ENCODE peak calls at places on chromosomes 11 and 22, in four cellular contexts. Q is neuronal stem cell, P is heart left ventricle, G is heart right ventricle. V is an unnamed sample.
A peak's percentile ranks its signal among the peaks of the same experiment; 100 is the strongest.

GRCh38 chr11:134731562-134731961 is 319.5 kb upstream of the B3GAT1 start:
- DNase-seq in Q (peak; percentile 59), P (no peak), G (no peak), V (peak; percentile 81)

GRCh38 chr22:48379371-48379770 is 1448.3 kb downstream of the BRD1 start:
- DNase-seq in Q (no peak), P (no peak), G (no peak), V (no peak)

GRCh38 chr22:39994566-39995345 is at the start of gene FAM83F:
- DNase-seq in Q (no peak), P (no peak), G (peak; percentile 25), V (no peak)

GRCh38 chr11:92082652-92083051 is 142.0 kb upstream of the FAT3 start:
- DNase-seq in Q (no peak), P (no peak), G (no peak), V (no peak)

GRCh38 chr11:132111781-132112380 is 741.5 kb downstream of the NTM start:
- DNase-seq in Q (no peak), P (no peak), G (no peak), V (no peak)

GRCh38 chr11:60946601-60947265 is 5.2 kb downstream of the SLC15A3 start:
- DNase-seq in Q (no peak), P (no peak), G (no peak), V (no peak)

GRCh38 chr11:76212086-76213035 is 6.1 kb upstream of the WNT11 start:
- DNase-seq in Q (no peak), P (no peak), G (peak; percentile 7), V (no peak)

GRCh38 chr22:50296658-50297490 is 10.6 kb downstream of the PLXNB2 start:
- DNase-seq in Q (no peak), P (no peak), G (no peak), V (no peak)

GRCh38 chr22:47695176-47695575 is 932.7 kb downstream of the TBC1D22A start:
- DNase-seq in Q (no peak), P (no peak), G (no peak), V (no peak)

GRCh38 chr11:43557553-43558031 is 122.9 kb upstream of the HSD17B12 start:
- DNase-seq in Q (peak; percentile 72), P (no peak), G (no peak), V (no peak)

GRCh38 chr11:7654094-7654742 is 19.1 kb downstream of the CYB5R2 start:
- DNase-seq in Q (no peak), P (no peak), G (no peak), V (no peak)

GRCh38 chr11:69320756-69321741 is 27.1 kb downstream of the MYEOV start:
- DNase-seq in Q (no peak), P (no peak), G (no peak), V (no peak)

GRCh38 chr11:16856022-16856471 is 117.6 kb downstream of the C11orf58 start:
- DNase-seq in Q (no peak), P (peak; percentile 76), G (no peak), V (no peak)

GRCh38 chr11:72741429-72741833 is 10.8 kb downstream of the ARAP1 start:
- DNase-seq in Q (no peak), P (no peak), G (no peak), V (no peak)

GRCh38 chr11:72738199-72739141 is 13.7 kb downstream of the ARAP1 start:
- DNase-seq in Q (no peak), P (peak; percentile 51), G (no peak), V (no peak)

GRCh38 chr11:72739240-72740059 is 12.8 kb downstream of the ARAP1 start:
- DNase-seq in Q (no peak), P (peak; percentile 30), G (no peak), V (no peak)

GRCh38 chr11:72740562-72741428 is 11.4 kb downstream of the ARAP1 start:
- DNase-seq in Q (no peak), P (peak; percentile 20), G (no peak), V (no peak)

GRCh38 chr11:72740060-72740424 is 12.2 kb downstream of the ARAP1 start:
- DNase-seq in Q (no peak), P (peak; percentile 6), G (no peak), V (no peak)
- H3K4me1 ChIP-seq in Q (peaks cover 14% of the 10 kb centered on the region), P (no peaks in the 10 kb centered on the region), G (peaks cover 35% of the 10 kb centered on the region), V (peaks cover 26% of the 10 kb centered on the region)

DNA sequence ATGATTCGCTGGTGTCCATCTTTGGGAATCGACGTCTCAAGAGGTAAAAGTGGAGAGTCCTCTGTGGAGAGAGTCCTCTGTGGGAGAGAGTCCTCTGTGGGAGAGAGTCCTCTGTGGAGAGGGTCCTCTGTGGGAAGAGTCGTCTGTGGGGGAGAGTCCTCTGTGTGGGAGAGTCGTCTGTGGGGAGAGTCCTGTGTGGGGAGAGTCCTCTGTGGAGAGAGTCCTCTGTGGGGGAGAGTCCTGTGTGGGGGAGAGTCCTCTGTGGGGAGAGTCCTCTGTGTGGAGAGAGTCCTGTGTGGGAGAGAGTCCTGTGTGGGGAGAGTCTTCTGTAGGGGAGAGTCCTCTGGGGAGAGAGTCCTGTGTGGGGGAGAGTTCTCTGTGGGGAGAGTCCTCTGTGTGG is 3.1 kb downstream of the PRDX5 start:
- DNase-seq in Q (no peak), P (no peak), G (no peak), V (no peak)
- H3K4me1 ChIP-seq in Q (peaks cover 15% of the 10 kb centered on the region), P (no peaks in the 10 kb centered on the region), G (peaks cover 25% of the 10 kb centered on the region), V (peaks cover 38% of the 10 kb centered on the region)

GRCh38 chr11:35088226-35088625 is 50.7 kb upstream of the CD44 start:
- DNase-seq in Q (no peak), P (no peak), G (no peak), V (no peak)
- H3K4me1 ChIP-seq in Q (peaks cover 19% of the 10 kb centered on the region), P (no peaks in the 10 kb centered on the region), G (peaks cover 26% of the 10 kb centered on the region), V (no peaks in the 10 kb centered on the region)

GRCh38 chr11:70889411-70889810 is 363.0 kb downstream of the SHANK2 start:
- DNase-seq in Q (no peak), P (no peak), G (no peak), V (no peak)
- H3K4me1 ChIP-seq in Q (peaks cover 25% of the 10 kb centered on the region), P (no peaks in the 10 kb centered on the region), G (no peaks in the 10 kb centered on the region), V (peaks cover 12% of the 10 kb centered on the region)

DNA sequence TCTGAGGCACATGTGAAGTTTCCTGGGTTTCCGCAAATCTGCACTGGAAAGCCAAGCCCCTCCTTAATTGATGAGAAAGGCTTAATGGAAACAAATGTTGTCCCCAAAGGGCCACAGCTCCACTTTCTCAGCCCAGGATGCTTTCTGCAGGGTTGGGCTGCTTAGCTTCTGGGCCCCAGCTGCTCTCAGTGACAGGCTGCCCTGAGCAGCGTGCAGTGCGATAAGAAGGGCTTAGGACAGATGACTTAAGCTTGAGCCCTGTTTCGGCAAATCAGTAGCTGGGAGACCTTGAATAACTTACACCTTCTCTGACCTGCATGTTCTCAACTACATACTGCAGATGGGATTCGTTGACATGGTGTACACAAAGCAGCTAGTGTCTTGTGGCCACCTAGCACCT is 11.4 kb downstream of the STX3 start:
- DNase-seq in Q (no peak), P (peak; percentile 33), G (no peak), V (no peak)
- H3K4me1 ChIP-seq in Q (peaks cover 7% of the 10 kb centered on the region), P (peaks cover 2% of the 10 kb centered on the region), G (peaks cover 3% of the 10 kb centered on the region), V (peaks cover 2% of the 10 kb centered on the region)

DNA sequence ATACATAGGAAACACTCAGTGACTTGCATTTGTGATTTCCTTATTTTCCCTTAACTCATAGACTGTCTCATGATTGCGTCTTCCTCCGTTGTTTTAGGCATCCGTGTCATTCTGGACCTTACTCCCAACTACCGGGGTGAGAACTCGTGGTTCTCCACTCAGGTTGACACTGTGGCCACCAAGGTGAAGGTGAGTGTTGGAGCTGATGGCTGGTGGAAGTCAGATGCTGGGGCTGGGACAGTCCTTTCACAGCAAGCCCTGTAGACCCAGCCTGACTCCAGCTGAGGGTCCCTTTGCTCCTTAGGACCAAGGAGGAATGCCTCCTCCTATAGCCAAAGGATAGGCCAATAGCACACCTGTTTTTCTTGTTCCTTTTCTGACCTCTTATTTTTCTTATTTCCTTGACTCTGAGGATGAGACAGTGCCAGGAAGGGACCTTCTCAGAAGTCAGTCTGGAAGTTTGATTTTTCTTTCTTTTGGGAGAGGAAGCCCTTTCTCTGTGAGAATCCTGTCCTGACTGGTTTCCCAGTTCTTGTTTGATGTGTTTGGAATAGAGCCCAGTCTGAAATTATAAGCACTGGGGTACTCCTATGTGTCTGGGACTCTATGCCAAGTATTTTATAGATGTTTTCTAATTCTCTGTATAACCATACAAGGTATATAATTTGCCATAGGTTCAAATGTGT is 2.3 kb downstream of the SLC3A2 start:
- DNase-seq in Q (no peak), P (no peak), G (no peak), V (no peak)
- H3K4me1 ChIP-seq in Q (peaks cover 36% of the 10 kb centered on the region), P (peaks cover 13% of the 10 kb centered on the region), G (peaks cover 36% of the 10 kb centered on the region), V (peaks cover 17% of the 10 kb centered on the region)

GRCh38 chr22:29642694-29643093 is 39.3 kb downstream of the NF2 start:
- DNase-seq in Q (no peak), P (no peak), G (no peak), V (no peak)
- H3K4me1 ChIP-seq in Q (no peaks in the 10 kb centered on the region), P (no peaks in the 10 kb centered on the region), G (no peaks in the 10 kb centered on the region), V (no peaks in the 10 kb centered on the region)